ENCODE peak calls at places on chromosomes 6 and 20, in five cellular contexts. A is NCI-H2107; Y is hypothalamus; R is effector memory CD8-positive, alpha-beta T cell; Q is D341Med. M is an unnamed sample.

GRCh38 chr20:58482416-58482815 is 32.8 kb downstream of the APCDD1L start:
- DNase-seq in A (no peak), Y (no peak), R (no peak), Q (no peak), M (no peak)

GRCh38 chr20:36017034-36017951 is 48.9 kb downstream of the CNBD2 start:
- DNase-seq in A (no peak), Y (no peak), R (no peak), Q (peak; percentile 13), M (no peak)

GRCh38 chr20:34539756-34540155 is 18.8 kb upstream of the MAP1LC3A start:
- DNase-seq in A (no peak), Y (no peak), R (no peak), Q (no peak), M (no peak)

GRCh38 chr6:70257874-70258273 is 45.0 kb downstream of the COL9A1 start:
- DNase-seq in A (no peak), Y (no peak), R (no peak), Q (no peak), M (no peak)

GRCh38 chr6:63807056-63807455 is 171.5 kb downstream of the PHF3 start:
- DNase-seq in A (no peak), Y (no peak), R (no peak), Q (no peak), M (no peak)

GRCh38 chr6:2324166-2324953 is 79.0 kb upstream of the GMDS start:
- DNase-seq in A (no peak), Y (no peak), R (no peak), Q (no peak), M (no peak)

GRCh38 chr6:84304881-84305280 is 77.4 kb upstream of the CEP162 start:
- DNase-seq in A (no peak), Y (no peak), R (no peak), Q (no peak), M (no peak)

GRCh38 chr20:33305591-33306057 is 22.6 kb downstream of the BPIFB1 start:
- DNase-seq in A (no peak), Y (no peak), R (no peak), Q (no peak), M (no peak)

GRCh38 chr6:32070814-32071466 is 32.7 kb downstream of the CYP21A2 start:
- DNase-seq in A (no peak), Y (no peak), R (no peak), Q (no peak), M (no peak)

GRCh38 chr20:24199493-24199892 is 210.9 kb upstream of the GGTLC1 start:
- DNase-seq in A (no peak), Y (no peak), R (no peak), Q (no peak), M (no peak)

GRCh38 chr20:63778857-63779256 is 39.3 kb downstream of the SLC2A4RG start:
- DNase-seq in A (no peak), Y (no peak), R (no peak), Q (no peak), M (no peak)

M was measured in DND-41.